ENCODE peak calls at places on chromosome 1, in seven cellular contexts. One of them, this sample, is unnamed.

GRCh38 chr1:79100385-79100784 is 93.9 kb upstream of the ADGRL4 start:
- DNase-seq in anterior cingulate cortex: no peak
- DNase-seq in aorta: no peak
- DNase-seq in T-helper 9 cell: no peak
- DNase-seq in Ammon's horn: no peak
- DNase-seq in HTR-8/SVneo: peak; percentile 10
- DNase-seq in naive thymus-derived CD8-positive, alpha-beta T cell: no peak
- DNase-seq in this sample: no peak

GRCh38 chr1:27135920-27136551 is 18.9 kb downstream of the SLC9A1 start:
- DNase-seq in anterior cingulate cortex: no peak
- DNase-seq in aorta: no peak
- DNase-seq in T-helper 9 cell: no peak
- DNase-seq in Ammon's horn: no peak
- DNase-seq in HTR-8/SVneo: no peak
- DNase-seq in naive thymus-derived CD8-positive, alpha-beta T cell: no peak
- DNase-seq in this sample: no peak

GRCh38 chr1:35691571-35692220 is 27.0 kb downstream of the C1orf216 start:
- DNase-seq in anterior cingulate cortex: no peak
- DNase-seq in aorta: no peak
- DNase-seq in T-helper 9 cell: no peak
- DNase-seq in Ammon's horn: no peak
- DNase-seq in HTR-8/SVneo: no peak
- DNase-seq in naive thymus-derived CD8-positive, alpha-beta T cell: no peak
- DNase-seq in this sample: no peak

GRCh38 chr1:99727575-99728190 is 38.8 kb downstream of the FRRS1 start:
- DNase-seq in anterior cingulate cortex: no peak
- DNase-seq in aorta: no peak
- DNase-seq in T-helper 9 cell: no peak
- DNase-seq in Ammon's horn: no peak
- DNase-seq in HTR-8/SVneo: no peak
- DNase-seq in naive thymus-derived CD8-positive, alpha-beta T cell: no peak
- DNase-seq in this sample: no peak

GRCh38 chr1:9589144-9589718 is 520 bp downstream of the TMEM201 start:
- DNase-seq in anterior cingulate cortex: no peak
- DNase-seq in aorta: peak; percentile 80
- DNase-seq in T-helper 9 cell: peak; percentile 25
- DNase-seq in Ammon's horn: no peak
- DNase-seq in HTR-8/SVneo: no peak
- DNase-seq in naive thymus-derived CD8-positive, alpha-beta T cell: peak; percentile 48
- DNase-seq in this sample: no peak

GRCh38 chr1:89603651-89604413 is 29.1 kb upstream of the LRRC8C start:
- DNase-seq in anterior cingulate cortex: no peak
- DNase-seq in aorta: no peak
- DNase-seq in T-helper 9 cell: no peak
- DNase-seq in Ammon's horn: no peak
- DNase-seq in HTR-8/SVneo: no peak
- DNase-seq in naive thymus-derived CD8-positive, alpha-beta T cell: no peak
- DNase-seq in this sample: no peak

GRCh38 chr1:117609471-117609911 is 3.6 kb downstream of the TENT5C start:
- DNase-seq in anterior cingulate cortex: no peak
- DNase-seq in aorta: no peak
- DNase-seq in T-helper 9 cell: no peak
- DNase-seq in Ammon's horn: no peak
- DNase-seq in HTR-8/SVneo: no peak
- DNase-seq in naive thymus-derived CD8-positive, alpha-beta T cell: no peak
- DNase-seq in this sample: no peak

GRCh38 chr1:156050376-156050775 is 3.2 kb downstream of the UBQLN4 start:
- DNase-seq in anterior cingulate cortex: no peak
- DNase-seq in aorta: no peak
- DNase-seq in T-helper 9 cell: no peak
- DNase-seq in Ammon's horn: peak; percentile 56
- DNase-seq in HTR-8/SVneo: no peak
- DNase-seq in naive thymus-derived CD8-positive, alpha-beta T cell: no peak
- DNase-seq in this sample: no peak

GRCh38 chr1:29805122-29805895 is 569.0 kb downstream of the PTPRU start:
- DNase-seq in anterior cingulate cortex: no peak
- DNase-seq in aorta: peak; percentile 48
- DNase-seq in T-helper 9 cell: no peak
- DNase-seq in Ammon's horn: no peak
- DNase-seq in HTR-8/SVneo: no peak
- DNase-seq in naive thymus-derived CD8-positive, alpha-beta T cell: no peak
- DNase-seq in this sample: no peak

GRCh38 chr1:23010734-23011449 is 4.8 kb downstream of the TEX46 start:
- DNase-seq in anterior cingulate cortex: no peak
- DNase-seq in aorta: no peak
- DNase-seq in T-helper 9 cell: no peak
- DNase-seq in Ammon's horn: peak; percentile 10
- DNase-seq in HTR-8/SVneo: peak; percentile 51
- DNase-seq in naive thymus-derived CD8-positive, alpha-beta T cell: no peak
- DNase-seq in this sample: no peak